ENCODE peak calls at places on chromosome 11, in five cellular contexts. I is H4, N is HT1080, A is GF-D8, X is fibroblast of the conjunctiva. Z is an unnamed sample.

GRCh38 chr11:123255909-123256308 is 60.9 kb upstream of the CLMP start:
- DNase-seq in I (no peak), N (no peak), A (no peak), X (no peak), Z (no peak)

GRCh38 chr11:47886096-47886495 is 37.9 kb upstream of the NUP160 start:
- DNase-seq in I (no peak), N (no peak), A (no peak), X (peak; percentile 39), Z (no peak)

GRCh38 chr11:84468255-84468654 is 1158.9 kb downstream of the DLG2 start:
- DNase-seq in I (no peak), N (no peak), A (peak; percentile 23), X (no peak), Z (no peak)

GRCh38 chr11:45501980-45502545 is 163.4 kb downstream of the CHST1 start:
- DNase-seq in I (no peak), N (no peak), A (no peak), X (no peak), Z (no peak)

GRCh38 chr11:112526699-112527410 is 266.2 kb upstream of the PLET1 start:
- DNase-seq in I (no peak), N (peak; percentile 75), A (no peak), X (no peak), Z (no peak)

GRCh38 chr11:64100782-64101358 is 65.0 kb downstream of the MACROD1 start:
- DNase-seq in I (no peak), N (no peak), A (no peak), X (no peak), Z (no peak)

GRCh38 chr11:85826096-85826855 is 15.3 kb upstream of the SYTL2 start:
- DNase-seq in I (no peak), N (peak; percentile 24), A (no peak), X (no peak), Z (peak; percentile 44)

GRCh38 chr11:34266090-34266912 is 91.5 kb downstream of the ABTB2 start:
- DNase-seq in I (peak; percentile 98), N (peak; percentile 98), A (no peak), X (peak; percentile 93), Z (no peak)

Z was measured in RWPE1.